ENCODE peak calls at places on chromosomes 11 and 22, in seven cellular contexts. E, T, Y, F, U, I and D are unnamed samples.

GRCh38 chr11:14977481-14977880 is 5.3 kb upstream of the CALCA start:
- DNase-seq in I (no peak), F (no peak), E (no peak), Y (no peak), U (no peak), T (no peak), D (no peak)

GRCh38 chr11:95149659-95150294 is 60.1 kb downstream of the ENDOD1 start:
- DNase-seq in Y (peak; percentile 58), F (no peak), T (peak; percentile 78), I (no peak), U (peak; percentile 92), E (peak; percentile 70), D (peak; percentile 30)

GRCh38 chr11:108122166-108122628 is 830 bp downstream of the ACAT1 start:
- DNase-seq in F (no peak), E (no peak), Y (peak; percentile 16), I (peak; percentile 20), T (peak; percentile 8), U (peak; percentile 32), D (no peak)

GRCh38 chr11:95387319-95387718 is 156.3 kb upstream of the SESN3 start:
- DNase-seq in I (no peak), Y (no peak), E (no peak), U (no peak), T (no peak), F (no peak), D (no peak)

GRCh38 chr11:106917973-106918372 is 100.3 kb downstream of the GUCY1A2 start:
- DNase-seq in U (no peak), I (no peak), Y (no peak), F (peak; percentile 12), E (no peak), T (no peak), D (no peak)

GRCh38 chr11:19537803-19538453 is 174.7 kb upstream of the NAV2 start:
- DNase-seq in T (no peak), E (no peak), F (no peak), U (no peak), Y (no peak), I (no peak), D (no peak)

GRCh38 chr11:67644042-67644441 is 4.5 kb upstream of the TBX10 start:
- DNase-seq in I (no peak), U (no peak), E (no peak), Y (peak; percentile 22), F (peak; percentile 27), T (no peak), D (no peak)

GRCh38 chr11:69238562-69239319 is 55.2 kb upstream of the MYEOV start:
- DNase-seq in E (no peak), Y (no peak), I (no peak), F (no peak), U (no peak), T (no peak), D (no peak)

GRCh38 chr11:16280256-16280682 is 76.1 kb downstream of the SOX6 start:
- DNase-seq in F (no peak), U (no peak), I (no peak), T (peak; percentile 63), E (no peak), Y (peak; percentile 10), D (no peak)

GRCh38 chr11:111707039-111707690 is 59.0 kb downstream of the PPP2R1B start:
- DNase-seq in E (peak; percentile 46), U (peak; percentile 51), T (no peak), Y (peak; percentile 62), F (no peak), I (no peak), D (no peak)

GRCh38 chr11:82996966-82997606 is 74.6 kb downstream of the RAB30 start:
- DNase-seq in U (no peak), I (no peak), E (no peak), T (peak; percentile 26), Y (peak; percentile 73), F (no peak), D (no peak)

GRCh38 chr11:2251138-2251537 is 19.2 kb downstream of the ASCL2 start:
- DNase-seq in F (no peak), U (no peak), T (no peak), Y (no peak), I (no peak), E (no peak), D (no peak)

GRCh38 chr11:13859986-13860385 is 102.5 kb upstream of the SPON1 start:
- DNase-seq in T (no peak), E (peak; percentile 57), F (no peak), I (no peak), Y (no peak), U (peak; percentile 17), D (no peak)

GRCh38 chr11:69352715-69353325 is 58.9 kb downstream of the MYEOV start:
- DNase-seq in F (no peak), Y (peak; percentile 54), U (no peak), T (peak; percentile 49), E (no peak), I (peak; percentile 95), D (no peak)

GRCh38 chr22:19011075-19011474 is 75.0 kb upstream of the PRODH start:
- DNase-seq in F (no peak), Y (no peak), I (no peak), E (no peak), T (no peak), U (no peak), D (no peak)

GRCh38 chr11:61037694-61038093 is 64.6 kb upstream of the CD5 start:
- DNase-seq in T (no peak), E (no peak), F (no peak), Y (no peak), I (peak; percentile 28), U (no peak), D (no peak)